ENCODE peak calls at places on chromosomes 12 and 14, in eight cellular contexts. O, N, I, L, R, U, T and J are unnamed samples.

GRCh38 chr12:1576410-1577240 is 17.8 kb downstream of the FBXL14 start:
- DNase-seq in O (no peak), N (no peak), I (peak), L (peak), R (peak), U (no peak), T (peak), J (no peak)

GRCh38 chr12:11765817-11766794 is 116.6 kb downstream of the ETV6 start:
- DNase-seq in O (peak), N (peak), I (peak), L (no peak), R (peak), U (no peak), T (peak), J (no peak)

GRCh38 chr14:87045956-87046355 is 947.0 kb downstream of the GALC start:
- DNase-seq in O (no peak), N (no peak), I (no peak), L (no peak), R (no peak), U (no peak), T (no peak), J (no peak)

GRCh38 chr14:63960926-63961567 is 108.2 kb downstream of the SYNE2 start:
- DNase-seq in O (no peak), N (no peak), I (no peak), L (no peak), R (peak), U (no peak), T (no peak), J (no peak)

GRCh38 chr14:33686218-33686617 is 264.7 kb downstream of the EGLN3 start:
- DNase-seq in O (no peak), N (no peak), I (no peak), L (no peak), R (peak), U (peak), T (peak), J (no peak)

GRCh38 chr12:57366315-57366714 is 64.5 kb downstream of the R3HDM2 start:
- DNase-seq in O (no peak), N (no peak), I (no peak), L (no peak), R (no peak), U (no peak), T (no peak), J (no peak)

GRCh38 chr14:44135972-44136371 is 371.1 kb downstream of the FSCB start:
- DNase-seq in O (no peak), N (no peak), I (no peak), L (no peak), R (no peak), U (no peak), T (no peak), J (no peak)

GRCh38 chr14:95359974-95360826 is 40.5 kb upstream of the CLMN start:
- DNase-seq in O (no peak), N (peak), I (no peak), L (no peak), R (peak), U (no peak), T (no peak), J (no peak)

GRCh38 chr14:68736519-68736918 is 56.3 kb downstream of the ZFP36L1 start:
- DNase-seq in O (no peak), N (no peak), I (no peak), L (no peak), R (no peak), U (no peak), T (no peak), J (no peak)

GRCh38 chr14:39102265-39102968 is 618 bp downstream of the SEC23A start:
- DNase-seq in O (peak), N (peak), I (peak), L (no peak), R (peak), U (peak), T (peak), J (no peak)

GRCh38 chr12:106154781-106155273 is 16.1 kb upstream of the NUAK1 start:
- DNase-seq in O (no peak), N (no peak), I (no peak), L (no peak), R (no peak), U (no peak), T (no peak), J (no peak)

GRCh38 chr14:100535287-100536131 is 51.7 kb downstream of the BEGAIN start:
- DNase-seq in O (no peak), N (no peak), I (peak), L (peak), R (no peak), U (no peak), T (no peak), J (no peak)

GRCh38 chr12:37547611-37548010 is 769.0 kb upstream of the ALG10B start:
- DNase-seq in O (no peak), N (no peak), I (no peak), L (no peak), R (no peak), U (no peak), T (no peak), J (no peak)

GRCh38 chr12:55965941-55966407 is at the start of gene PMEL:
- DNase-seq in O (no peak), N (no peak), I (no peak), L (no peak), R (no peak), U (no peak), T (no peak), J (no peak)

GRCh38 chr12:95648990-95649791 is 97.9 kb upstream of the USP44 start:
- DNase-seq in O (no peak), N (no peak), I (no peak), L (peak), R (peak), U (no peak), T (peak), J (no peak)

GRCh38 chr12:113842699-113843098 is 123.4 kb downstream of the RBM19 start:
- DNase-seq in O (no peak), N (no peak), I (no peak), L (no peak), R (no peak), U (no peak), T (no peak), J (no peak)

GRCh38 chr12:122102331-122102730 is 23.8 kb downstream of the MLXIP start:
- DNase-seq in O (no peak), N (no peak), I (no peak), L (no peak), R (peak), U (no peak), T (no peak), J (no peak)

GRCh38 chr12:105445261-105446015 is 114.9 kb downstream of the C12orf75 start:
- DNase-seq in O (no peak), N (no peak), I (no peak), L (no peak), R (no peak), U (peak), T (peak), J (no peak)

GRCh38 chr12:98754095-98754494 is 109.0 kb downstream of the APAF1 start:
- DNase-seq in O (no peak), N (peak), I (no peak), L (no peak), R (no peak), U (peak), T (peak), J (peak)

GRCh38 chr14:76917158-76917596 is 91.0 kb downstream of the LRRC74A start:
- DNase-seq in O (no peak), N (no peak), I (peak), L (no peak), R (peak), U (peak), T (peak), J (no peak)

GRCh38 chr14:75025082-75025481 is 22.4 kb downstream of the EIF2B2 start:
- DNase-seq in O (no peak), N (no peak), I (no peak), L (no peak), R (no peak), U (no peak), T (no peak), J (no peak)

GRCh38 chr14:79256311-79256879 is 954.9 kb downstream of the DIO2 start:
- DNase-seq in O (no peak), N (no peak), I (no peak), L (no peak), R (no peak), U (no peak), T (no peak), J (no peak)

GRCh38 chr12:125070117-125070516 is 4.9 kb downstream of the AACS start:
- DNase-seq in O (no peak), N (peak), I (no peak), L (no peak), R (peak), U (no peak), T (no peak), J (no peak)

GRCh38 chr12:110818511-110818910 is 28.3 kb upstream of the CCDC63 start:
- DNase-seq in O (no peak), N (no peak), I (no peak), L (no peak), R (no peak), U (no peak), T (no peak), J (no peak)

GRCh38 chr14:59332727-59333126 is 132.5 kb downstream of the GPR135 start:
- DNase-seq in O (no peak), N (no peak), I (no peak), L (no peak), R (peak), U (no peak), T (peak), J (no peak)